ENCODE peak calls at places on chromosomes 4 and X, in four cellular contexts. L, Y, S and C are unnamed samples.

GRCh38 chrX:96909291-96909690 is 25.6 kb downstream of the RPA4 start:
- DNase-seq in Y (no peak), S (no peak), L (no peak), C (no peak)

GRCh38 chrX:137574784-137575298 is 8.9 kb downstream of the ZIC3 start:
- DNase-seq in S (no peak), Y (no peak), L (no peak), C (no peak)

GRCh38 chr4:159764343-159764952 is 661.6 kb downstream of the RAPGEF2 start:
- DNase-seq in S (no peak), Y (no peak), L (peak; percentile 74), C (no peak)

GRCh38 chr4:15778742-15779231 is 659 bp downstream of the CD38 start:
- DNase-seq in Y (no peak), L (no peak), S (peak; percentile 64), C (no peak)

GRCh38 chr4:176034498-176034897 is 31.1 kb upstream of the WDR17 start:
- DNase-seq in Y (no peak), S (no peak), L (peak; percentile 56), C (no peak)

GRCh38 chrX:150508018-150508417 is 60.4 kb upstream of the MTM1 start:
- DNase-seq in S (no peak), L (no peak), Y (no peak), C (no peak)

GRCh38 chr4:8319731-8320385 is 50.3 kb downstream of the HTRA3 start:
- DNase-seq in Y (peak; percentile 89), S (peak; percentile 25), L (peak; percentile 23), C (peak; percentile 46)

GRCh38 chrX:41022579-41022978 is 62.7 kb upstream of the USP9X start:
- DNase-seq in S (no peak), Y (no peak), L (peak; percentile 83), C (no peak)

GRCh38 chr4:75849459-75849858 is 52.8 kb downstream of the PPEF2 start:
- DNase-seq in Y (no peak), S (no peak), L (no peak), C (no peak)

GRCh38 chr4:47415719-47416118 is 47.8 kb downstream of the COMMD8 start:
- DNase-seq in S (no peak), Y (no peak), L (no peak), C (no peak)

GRCh38 chrX:46327229-46328081 is 217.8 kb downstream of the ZNF674 start:
- DNase-seq in L (peak; percentile 83), S (peak; percentile 31), Y (peak; percentile 77), C (no peak)

GRCh38 chr4:133188433-133189175 is 39.5 kb downstream of the PCDH10 start:
- DNase-seq in L (no peak), S (no peak), Y (no peak), C (no peak)

GRCh38 chr4:159019356-159019755 is 83.5 kb upstream of the RAPGEF2 start:
- DNase-seq in L (no peak), S (no peak), Y (no peak), C (no peak)

GRCh38 chr4:610411-611261 is 14.7 kb upstream of the PDE6B start:
- DNase-seq in Y (no peak), S (peak; percentile 14), L (peak; percentile 96), C (peak; percentile 83)

DNA sequence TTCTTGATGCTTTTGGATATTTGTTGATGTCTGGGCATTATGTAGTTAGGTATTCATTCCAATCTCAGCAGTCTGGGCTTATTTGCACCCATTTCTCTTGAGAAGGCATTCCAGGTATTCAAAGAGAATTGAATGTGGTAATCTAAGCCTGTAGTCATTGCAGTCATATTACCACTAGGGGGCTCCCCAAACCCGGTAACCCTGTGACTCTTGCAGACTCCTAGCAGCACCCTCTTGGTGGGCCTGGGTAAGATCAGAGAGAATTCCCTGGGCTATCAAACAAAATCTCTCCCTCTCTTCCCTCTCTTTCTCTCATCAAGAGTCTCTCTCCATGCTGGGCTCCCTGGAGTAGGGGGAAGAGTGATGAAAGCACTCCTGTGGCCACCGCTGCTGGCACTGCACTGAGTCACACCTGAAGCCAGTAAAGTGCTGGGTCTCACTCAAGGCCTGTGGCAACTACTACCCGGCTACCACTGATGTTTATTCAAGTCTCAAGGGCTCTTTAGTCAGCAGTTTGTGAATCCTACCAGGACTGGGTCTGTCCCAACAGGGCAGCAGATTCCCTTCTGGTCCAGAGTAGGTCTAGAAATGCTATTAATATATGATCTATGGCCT is 187.7 kb upstream of the NUDT10 start:
- DNase-seq in Y (no peak), L (peak; percentile 61), S (no peak), C (no peak)
- TF ChIP-seq CTCF in Y (peak; percentile 31), L (peak; percentile 68), S (peak; percentile 47), C (peak; percentile 72)

GRCh38 chrX:72540318-72540717 is 32.3 kb downstream of the HDAC8 start:
- DNase-seq in L (peak; percentile 14), S (no peak), Y (no peak), C (no peak)
- TF ChIP-seq CTCF in L (peak; percentile 27), S (no peak), Y (peak; percentile 21), C (peak; percentile 78)

GRCh38 chr4:4428966-4429875 is 42.3 kb downstream of the NSG1 start:
- DNase-seq in S (no peak), L (no peak), Y (peak; percentile 29), C (no peak)

GRCh38 chr4:4427478-4427870 is 40.6 kb downstream of the NSG1 start:
- DNase-seq in L (no peak), Y (no peak), S (no peak), C (no peak)

GRCh38 chr4:4427886-4428285 is 41.0 kb downstream of the NSG1 start:
- DNase-seq in Y (no peak), L (no peak), S (no peak), C (no peak)

GRCh38 chr4:4432341-4433125 is 45.6 kb downstream of the NSG1 start:
- DNase-seq in S (no peak), Y (no peak), L (no peak), C (no peak)

GRCh38 chr4:4430492-4431195 is 43.7 kb downstream of the NSG1 start:
- DNase-seq in L (peak; percentile 73), S (no peak), Y (no peak), C (no peak)
- TF ChIP-seq CTCF in L (peak; percentile 63), S (peak; percentile 35), Y (peak; percentile 54), C (peak; percentile 79)

GRCh38 chrX:17773221-17773876 is 36.1 kb downstream of the SCML1 start:
- DNase-seq in Y (no peak), L (no peak), S (no peak), C (no peak)
- TF ChIP-seq CTCF in Y (no peak), L (no peak), S (no peak), C (no peak)

DNA sequence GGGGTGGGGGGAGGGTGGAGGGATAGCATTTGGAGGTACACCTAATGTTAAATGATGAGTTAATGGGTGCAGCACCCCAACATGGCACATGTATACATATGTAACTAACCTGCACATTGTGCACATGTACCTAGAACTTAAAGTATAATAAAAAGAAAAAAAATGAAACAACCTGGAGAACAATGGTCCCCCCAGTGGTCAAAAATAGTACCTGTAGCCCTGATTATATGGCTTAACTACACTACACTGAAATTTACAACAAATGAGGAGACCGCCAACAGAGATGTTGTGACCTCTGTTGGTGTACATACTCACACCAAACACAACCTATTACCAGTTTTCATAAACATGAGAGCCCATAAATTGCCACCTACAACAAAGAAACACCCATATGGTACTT is 7.3 kb upstream of the MAGEE1 start:
- DNase-seq in S (no peak), L (no peak), Y (no peak), C (no peak)
- TF ChIP-seq CTCF in S (no peak), L (peak; percentile 15), Y (no peak), C (peak; percentile 35)

GRCh38 chrX:56802921-56803848 is 74.1 kb downstream of the NBDY start:
- DNase-seq in L (peak; percentile 77), S (peak; percentile 83), Y (peak; percentile 87), C (no peak)
- TF ChIP-seq CTCF in L (peak; percentile 70), S (no peak), Y (peak; percentile 51), C (peak; percentile 61)

DNA sequence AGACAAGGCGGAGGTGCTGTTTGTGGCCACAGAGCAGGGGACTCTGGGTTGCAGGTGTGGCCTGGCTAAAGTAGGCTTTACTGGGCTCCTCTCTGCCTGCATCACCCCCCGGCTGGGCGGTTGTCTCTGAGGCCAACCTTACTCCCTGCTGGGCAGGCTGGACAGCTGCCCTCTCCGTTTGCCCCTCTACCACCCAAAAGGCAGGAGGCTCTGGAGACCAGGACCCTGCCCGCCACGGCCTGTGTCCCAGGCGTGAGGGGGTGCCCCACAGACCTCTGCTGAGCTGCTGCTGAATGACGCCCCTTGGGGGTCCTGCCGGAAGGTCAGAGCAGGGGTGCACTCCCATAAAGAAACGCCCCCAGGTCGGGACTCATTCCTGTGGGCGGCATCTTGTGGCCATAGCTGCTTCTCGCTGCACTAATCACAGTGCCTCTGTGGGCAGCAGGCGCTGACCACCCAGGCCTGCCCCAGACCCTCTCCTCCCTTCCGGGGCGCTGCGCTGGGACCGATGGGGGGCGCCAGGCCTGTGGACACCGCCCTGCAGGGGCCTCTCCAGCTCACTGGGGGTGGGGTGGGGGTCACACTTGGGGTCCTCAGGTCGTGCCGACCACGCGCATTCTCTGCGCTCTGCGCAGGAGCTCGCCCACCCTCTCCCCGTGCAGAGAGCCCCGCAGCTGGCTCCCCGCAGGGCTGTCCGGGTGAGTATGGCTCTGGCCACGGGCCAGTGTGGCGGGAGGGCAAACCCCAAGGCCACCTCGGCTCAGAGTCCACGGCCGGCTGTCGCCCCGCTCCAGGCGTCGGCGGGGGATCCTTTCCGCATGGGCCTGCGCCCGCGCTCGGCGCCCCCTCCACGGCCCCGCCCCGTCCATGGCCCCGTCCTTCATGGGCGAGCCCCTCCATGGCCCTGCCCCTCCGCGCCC is 920 bp downstream of the HTT-AS start:
- DNase-seq in Y (peak; percentile 82), L (no peak), S (no peak), C (peak; percentile 93)
- TF ChIP-seq CTCF in Y (no peak), L (no peak), S (no peak), C (peak; percentile 60)

GRCh38 chr4:85745939-85746338 is 271.0 kb downstream of the ARHGAP24 start:
- DNase-seq in Y (no peak), L (no peak), S (no peak), C (no peak)
- TF ChIP-seq CTCF in Y (no peak), L (no peak), S (no peak), C (no peak)

GRCh38 chr4:186132577-186133277 is 28.2 kb downstream of the FAM149A start:
- DNase-seq in L (peak; percentile 52), Y (no peak), S (no peak), C (no peak)
- TF ChIP-seq CTCF in L (no peak), Y (peak; percentile 10), S (no peak), C (peak; percentile 67)